ENCODE peak calls at places on chromosome 1, in six cellular contexts. One of them, this sample, is unnamed.
A peak's percentile ranks its signal among the peaks of the same experiment; 100 is the strongest.

GRCh38 chr1:157833155-157833554 is 8.5 kb downstream of the CD5L start:
- DNase-seq in NCI-H345: no peak
- DNase-seq in GDM1: no peak
- DNase-seq in cardiac septum: no peak
- DNase-seq in dorsolateral prefrontal cortex: no peak
- DNase-seq in RPMI8226: peak; percentile 33
- DNase-seq in this sample: no peak

GRCh38 chr1:76128096-76128495 is 53.5 kb downstream of the ST6GALNAC3 start:
- DNase-seq in dorsolateral prefrontal cortex: no peak
- DNase-seq in GDM1: no peak
- DNase-seq in RPMI8226: no peak
- DNase-seq in cardiac septum: no peak
- DNase-seq in NCI-H345: no peak
- DNase-seq in this sample: no peak

GRCh38 chr1:24294228-24294672 is 24.9 kb upstream of the GRHL3 start:
- DNase-seq in dorsolateral prefrontal cortex: no peak
- DNase-seq in NCI-H345: no peak
- DNase-seq in cardiac septum: no peak
- DNase-seq in GDM1: no peak
- DNase-seq in RPMI8226: no peak
- DNase-seq in this sample: no peak

GRCh38 chr1:234962340-234962989 is 166.2 kb downstream of the TOMM20 start:
- DNase-seq in NCI-H345: no peak
- DNase-seq in dorsolateral prefrontal cortex: no peak
- DNase-seq in RPMI8226: peak; percentile 78
- DNase-seq in GDM1: peak; percentile 77
- DNase-seq in cardiac septum: no peak
- DNase-seq in this sample: no peak

GRCh38 chr1:85894651-85895050 is 186.4 kb upstream of the ZNHIT6 start:
- DNase-seq in cardiac septum: no peak
- DNase-seq in NCI-H345: peak; percentile 19
- DNase-seq in RPMI8226: peak; percentile 26
- DNase-seq in dorsolateral prefrontal cortex: no peak
- DNase-seq in GDM1: no peak
- DNase-seq in this sample: no peak

GRCh38 chr1:41591891-41592290 is 107.4 kb upstream of the EDN2 start:
- DNase-seq in cardiac septum: no peak
- DNase-seq in GDM1: no peak
- DNase-seq in dorsolateral prefrontal cortex: no peak
- DNase-seq in RPMI8226: peak; percentile 59
- DNase-seq in NCI-H345: no peak
- DNase-seq in this sample: no peak

GRCh38 chr1:42738678-42739226 is 1.3 kb downstream of the CLDN19 start:
- DNase-seq in cardiac septum: peak; percentile 31
- DNase-seq in NCI-H345: no peak
- DNase-seq in RPMI8226: no peak
- DNase-seq in GDM1: no peak
- DNase-seq in dorsolateral prefrontal cortex: no peak
- DNase-seq in this sample: no peak

GRCh38 chr1:87117761-87118160 is 203.3 kb downstream of the HS2ST1 start:
- DNase-seq in NCI-H345: no peak
- DNase-seq in cardiac septum: no peak
- DNase-seq in GDM1: no peak
- DNase-seq in dorsolateral prefrontal cortex: no peak
- DNase-seq in RPMI8226: no peak
- DNase-seq in this sample: no peak

GRCh38 chr1:151720974-151721787 is at the start of gene RIIAD1:
- DNase-seq in dorsolateral prefrontal cortex: no peak
- DNase-seq in NCI-H345: peak; percentile 56
- DNase-seq in RPMI8226: peak; percentile 63
- DNase-seq in cardiac septum: peak; percentile 71
- DNase-seq in GDM1: no peak
- DNase-seq in this sample: no peak

GRCh38 chr1:163758977-163759670 is 437.4 kb downstream of the NUF2 start:
- DNase-seq in GDM1: no peak
- DNase-seq in dorsolateral prefrontal cortex: no peak
- DNase-seq in RPMI8226: no peak
- DNase-seq in cardiac septum: no peak
- DNase-seq in NCI-H345: no peak
- DNase-seq in this sample: no peak

GRCh38 chr1:24139159-24139489 is 3.8 kb downstream of the IL22RA1 start:
- DNase-seq in NCI-H345: no peak
- DNase-seq in RPMI8226: no peak
- DNase-seq in cardiac septum: no peak
- DNase-seq in GDM1: no peak
- DNase-seq in dorsolateral prefrontal cortex: no peak
- DNase-seq in this sample: no peak

GRCh38 chr1:20308569-20308968 is 17.9 kb downstream of the VWA5B1 start:
- DNase-seq in NCI-H345: no peak
- DNase-seq in RPMI8226: no peak
- DNase-seq in GDM1: no peak
- DNase-seq in dorsolateral prefrontal cortex: no peak
- DNase-seq in cardiac septum: no peak
- DNase-seq in this sample: no peak

GRCh38 chr1:10479276-10479675 is 4.5 kb downstream of the PEX14 start:
- DNase-seq in dorsolateral prefrontal cortex: no peak
- DNase-seq in cardiac septum: no peak
- DNase-seq in RPMI8226: no peak
- DNase-seq in GDM1: no peak
- DNase-seq in NCI-H345: no peak
- DNase-seq in this sample: no peak

GRCh38 chr1:232178191-232178590 is 451.7 kb downstream of the SIPA1L2 start:
- DNase-seq in GDM1: no peak
- DNase-seq in dorsolateral prefrontal cortex: no peak
- DNase-seq in cardiac septum: no peak
- DNase-seq in NCI-H345: no peak
- DNase-seq in RPMI8226: no peak
- DNase-seq in this sample: no peak

GRCh38 chr1:214957330-214958137 is 125.0 kb upstream of the KCNK2 start:
- DNase-seq in NCI-H345: no peak
- DNase-seq in RPMI8226: no peak
- DNase-seq in cardiac septum: no peak
- DNase-seq in dorsolateral prefrontal cortex: no peak
- DNase-seq in GDM1: no peak
- DNase-seq in this sample: no peak

GRCh38 chr1:101820080-101820479 is 176.6 kb downstream of the OLFM3 start:
- DNase-seq in RPMI8226: peak; percentile 11
- DNase-seq in NCI-H345: peak; percentile 39
- DNase-seq in dorsolateral prefrontal cortex: no peak
- DNase-seq in GDM1: no peak
- DNase-seq in cardiac septum: no peak
- DNase-seq in this sample: no peak

GRCh38 chr1:46218443-46218842 is 15.3 kb downstream of the LURAP1 start:
- DNase-seq in GDM1: no peak
- DNase-seq in RPMI8226: no peak
- DNase-seq in NCI-H345: peak; percentile 96
- DNase-seq in dorsolateral prefrontal cortex: no peak
- DNase-seq in cardiac septum: no peak
- DNase-seq in this sample: no peak

GRCh38 chr1:76830373-76830772 is 36.9 kb upstream of the ST6GALNAC5 start:
- DNase-seq in GDM1: no peak
- DNase-seq in NCI-H345: no peak
- DNase-seq in RPMI8226: no peak
- DNase-seq in cardiac septum: no peak
- DNase-seq in dorsolateral prefrontal cortex: no peak
- DNase-seq in this sample: no peak

GRCh38 chr1:21280011-21280471 is 10.2 kb downstream of the ECE1 start:
- DNase-seq in RPMI8226: no peak
- DNase-seq in NCI-H345: no peak
- DNase-seq in dorsolateral prefrontal cortex: no peak
- DNase-seq in cardiac septum: peak; percentile 82
- DNase-seq in GDM1: no peak
- DNase-seq in this sample: no peak

GRCh38 chr1:228836954-228837481 is 101.7 kb downstream of the RHOU start:
- DNase-seq in NCI-H345: no peak
- DNase-seq in cardiac septum: no peak
- DNase-seq in dorsolateral prefrontal cortex: no peak
- DNase-seq in GDM1: no peak
- DNase-seq in RPMI8226: no peak
- DNase-seq in this sample: no peak

GRCh38 chr1:213286235-213286634 is 235.2 kb downstream of the RPS6KC1 start:
- DNase-seq in cardiac septum: no peak
- DNase-seq in GDM1: no peak
- DNase-seq in NCI-H345: no peak
- DNase-seq in dorsolateral prefrontal cortex: no peak
- DNase-seq in RPMI8226: no peak
- DNase-seq in this sample: no peak

GRCh38 chr1:36912365-36912840 is 121.9 kb downstream of the GRIK3 start:
- DNase-seq in GDM1: no peak
- DNase-seq in RPMI8226: no peak
- DNase-seq in NCI-H345: no peak
- DNase-seq in cardiac septum: no peak
- DNase-seq in dorsolateral prefrontal cortex: no peak
- DNase-seq in this sample: no peak

GRCh38 chr1:6521502-6521901 is 30.0 kb upstream of the PLEKHG5 start:
- DNase-seq in cardiac septum: no peak
- DNase-seq in RPMI8226: no peak
- DNase-seq in dorsolateral prefrontal cortex: no peak
- DNase-seq in NCI-H345: no peak
- DNase-seq in GDM1: no peak
- DNase-seq in this sample: no peak

GRCh38 chr1:237901284-237901870 is 10.7 kb upstream of the ZP4 start:
- DNase-seq in RPMI8226: peak; percentile 49
- DNase-seq in dorsolateral prefrontal cortex: no peak
- DNase-seq in cardiac septum: no peak
- DNase-seq in NCI-H345: no peak
- DNase-seq in GDM1: no peak
- DNase-seq in this sample: no peak

GRCh38 chr1:201933840-201934430 is 12.4 kb downstream of the LMOD1 start:
- DNase-seq in dorsolateral prefrontal cortex: no peak
- DNase-seq in cardiac septum: no peak
- DNase-seq in NCI-H345: no peak
- DNase-seq in GDM1: no peak
- DNase-seq in RPMI8226: peak; percentile 39
- DNase-seq in this sample: no peak

GRCh38 chr1:27710574-27710973 is 15.2 kb upstream of the FAM76A start:
- DNase-seq in cardiac septum: no peak
- DNase-seq in dorsolateral prefrontal cortex: no peak
- DNase-seq in GDM1: no peak
- DNase-seq in NCI-H345: no peak
- DNase-seq in RPMI8226: no peak
- DNase-seq in this sample: no peak

GRCh38 chr1:1773874-1774273 is 4.4 kb downstream of the NADK start:
- DNase-seq in cardiac septum: no peak
- DNase-seq in dorsolateral prefrontal cortex: no peak
- DNase-seq in NCI-H345: no peak
- DNase-seq in RPMI8226: no peak
- DNase-seq in GDM1: no peak
- DNase-seq in this sample: no peak

GRCh38 chr1:91804546-91805023 is 81.4 kb downstream of the TGFBR3 start:
- DNase-seq in dorsolateral prefrontal cortex: no peak
- DNase-seq in cardiac septum: no peak
- DNase-seq in GDM1: no peak
- DNase-seq in RPMI8226: no peak
- DNase-seq in NCI-H345: no peak
- DNase-seq in this sample: no peak

GRCh38 chr1:61081637-61082335 is 575 bp upstream of the NFIA start:
- DNase-seq in dorsolateral prefrontal cortex: no peak
- DNase-seq in NCI-H345: peak; percentile 55
- DNase-seq in cardiac septum: no peak
- DNase-seq in RPMI8226: peak; percentile 97
- DNase-seq in GDM1: no peak
- DNase-seq in this sample: peak; percentile 29

GRCh38 chr1:103336376-103336775 is 189.1 kb upstream of the RNPC3 start:
- DNase-seq in RPMI8226: no peak
- DNase-seq in GDM1: no peak
- DNase-seq in NCI-H345: no peak
- DNase-seq in dorsolateral prefrontal cortex: no peak
- DNase-seq in cardiac septum: no peak
- DNase-seq in this sample: no peak

GRCh38 chr1:175163702-175164101 is 28.9 kb downstream of the KIAA0040 start:
- DNase-seq in NCI-H345: no peak
- DNase-seq in RPMI8226: no peak
- DNase-seq in GDM1: no peak
- DNase-seq in dorsolateral prefrontal cortex: no peak
- DNase-seq in cardiac septum: no peak
- DNase-seq in this sample: no peak

GRCh38 chr1:203200059-203200553 is 13.6 kb upstream of the CHI3L1 start:
- DNase-seq in GDM1: no peak
- DNase-seq in cardiac septum: no peak
- DNase-seq in NCI-H345: no peak
- DNase-seq in dorsolateral prefrontal cortex: no peak
- DNase-seq in RPMI8226: no peak
- DNase-seq in this sample: no peak

GRCh38 chr1:173903827-173904226 is 13.3 kb downstream of the SERPINC1 start:
- DNase-seq in GDM1: no peak
- DNase-seq in dorsolateral prefrontal cortex: no peak
- DNase-seq in RPMI8226: no peak
- DNase-seq in NCI-H345: no peak
- DNase-seq in cardiac septum: no peak
- DNase-seq in this sample: no peak

GRCh38 chr1:228919919-228920318 is 184.6 kb downstream of the RHOU start:
- DNase-seq in cardiac septum: no peak
- DNase-seq in dorsolateral prefrontal cortex: no peak
- DNase-seq in NCI-H345: no peak
- DNase-seq in RPMI8226: no peak
- DNase-seq in GDM1: no peak
- DNase-seq in this sample: no peak

GRCh38 chr1:3676581-3677410 is 24.5 kb downstream of the TP73 start:
- DNase-seq in dorsolateral prefrontal cortex: no peak
- DNase-seq in GDM1: no peak
- DNase-seq in cardiac septum: no peak
- DNase-seq in NCI-H345: no peak
- DNase-seq in RPMI8226: no peak
- DNase-seq in this sample: no peak

GRCh38 chr1:32725595-32725942 is 23.0 kb upstream of the SYNC start:
- DNase-seq in RPMI8226: no peak
- DNase-seq in GDM1: no peak
- DNase-seq in dorsolateral prefrontal cortex: no peak
- DNase-seq in cardiac septum: no peak
- DNase-seq in NCI-H345: no peak
- DNase-seq in this sample: no peak

This sample was measured in occipital lobe.